ENCODE peak calls at places on chromosomes 5 and 9, in five cellular contexts. D is hypothalamus; G is stimulated activated CD4-positive, alpha-beta T cell treated with anti-CD3 and anti-CD28 coated beads, Interleukin-4, amount 100 ng/mL, for 1 hour; H is ELR; W is stomach. U is an unnamed sample.

GRCh38 chr5:74916831-74917710 is 50.9 kb upstream of the FAM169A start:
- DNase-seq in D (no peak), G (no peak), H (peak), W (peak), U (no peak)

GRCh38 chr9:84862786-84863185 is 193.3 kb downstream of the NTRK2 start:
- DNase-seq in D (no peak), G (no peak), H (peak), W (no peak), U (no peak)

GRCh38 chr9:137140151-137141012 is 1.4 kb downstream of the GRIN1 start:
- DNase-seq in D (no peak), G (no peak), H (no peak), W (no peak), U (no peak)

GRCh38 chr5:143396353-143396940 is 7.0 kb downstream of the NR3C1 start:
- DNase-seq in D (no peak), G (no peak), H (no peak), W (no peak), U (no peak)

GRCh38 chr5:24381861-24382460 is 262.8 kb downstream of the CDH10 start:
- DNase-seq in D (no peak), G (no peak), H (no peak), W (no peak), U (no peak)

GRCh38 chr9:132234501-132235045 is 72.7 kb downstream of the NTNG2 start:
- DNase-seq in D (no peak), G (no peak), H (no peak), W (no peak), U (no peak)

GRCh38 chr9:89954229-89954628 is 349.4 kb downstream of the GADD45G start:
- DNase-seq in D (no peak), G (no peak), H (no peak), W (no peak), U (no peak)

GRCh38 chr5:149424371-149425315 is 45.6 kb upstream of the IL17B start:
- DNase-seq in D (no peak), G (no peak), H (no peak), W (no peak), U (no peak)

GRCh38 chr5:120366047-120366446 is 98.1 kb upstream of the PRR16 start:
- DNase-seq in D (no peak), G (no peak), H (peak), W (no peak), U (no peak)

GRCh38 chr9:101311759-101312420 is 72.9 kb downstream of the BAAT start:
- DNase-seq in D (no peak), G (no peak), H (peak), W (no peak), U (peak)

GRCh38 chr9:134629586-134630392 is 11.8 kb upstream of the COL5A1 start:
- DNase-seq in D (no peak), G (no peak), H (no peak), W (no peak), U (peak)

GRCh38 chr5:4551034-4551433 is 589.1 kb upstream of the ADAMTS16 start:
- DNase-seq in D (no peak), G (no peak), H (no peak), W (no peak), U (no peak)

GRCh38 chr5:149886697-149887470 is 57.7 kb downstream of the PDE6A start:
- DNase-seq in D (no peak), G (no peak), H (no peak), W (no peak), U (no peak)

GRCh38 chr5:177306674-177307543 is 3.3 kb downstream of the PRELID1 start:
- DNase-seq in D (no peak), G (no peak), H (peak), W (no peak), U (no peak)

GRCh38 chr5:98975682-98976407 is 47.0 kb upstream of the CHD1 start:
- DNase-seq in D (no peak), G (no peak), H (peak), W (no peak), U (peak)

GRCh38 chr5:171369056-171369455 is 18.6 kb upstream of the NPM1 start:
- DNase-seq in D (no peak), G (no peak), H (no peak), W (peak), U (no peak)

GRCh38 chr5:128036961-128037360 is 46.6 kb upstream of the SLC12A2 start:
- DNase-seq in D (no peak), G (no peak), H (no peak), W (no peak), U (no peak)

GRCh38 chr9:134778841-134779411 is 101.7 kb upstream of the FCN2 start:
- DNase-seq in D (no peak), G (no peak), H (peak), W (peak), U (no peak)

GRCh38 chr9:37364751-37365360 is 57.6 kb upstream of the GRHPR start:
- DNase-seq in D (no peak), G (peak), H (peak), W (no peak), U (no peak)

GRCh38 chr9:110319781-110320180 is 17.9 kb downstream of the TXNDC8 start:
- DNase-seq in D (no peak), G (no peak), H (peak), W (no peak), U (no peak)

GRCh38 chr5:112685929-112686328 is 51.8 kb upstream of the APC start:
- DNase-seq in D (no peak), G (no peak), H (no peak), W (no peak), U (no peak)

U was measured in B cell.